ENCODE peak calls at places on chromosome 6, in ten cellular contexts. S is transverse colon, P is HepG2, Q is stomach, C is K562, X is upper lobe of left lung, K is SK-N-SH, U is H1, H is sigmoid colon, R is suprapubic skin. W is an unnamed sample.

GRCh38 chr6:128507337-128508310 is 12.8 kb downstream of the PTPRK start:
- DNase-seq in S (peak; percentile 63), P (peak; percentile 99), Q (no peak), C (no peak), X (no peak), K (no peak), U (no peak), H (no peak), R (no peak), W (no peak)

GRCh38 chr6:149846321-149846720 is 17.8 kb downstream of the LRP11 start:
- DNase-seq in S (no peak), P (no peak), Q (peak; percentile 48), C (peak; percentile 45), X (no peak), K (no peak), U (no peak), H (peak; percentile 73), R (peak; percentile 73), W (no peak)

GRCh38 chr6:46015119-46015968 is at the start of gene CLIC5:
- DNase-seq in S (peak; percentile 68), P (no peak), Q (peak; percentile 38), C (no peak), X (peak; percentile 90), K (peak; percentile 34), U (peak; percentile 65), H (no peak), R (no peak), W (no peak)

GRCh38 chr6:84026721-84027164 is 6.8 kb upstream of the MRAP2 start:
- DNase-seq in S (peak; percentile 21), P (peak; percentile 10), Q (no peak), C (no peak), X (no peak), K (no peak), U (no peak), H (no peak), R (no peak), W (no peak)

GRCh38 chr6:17120019-17120418 is 18.2 kb downstream of the STMND1 start:
- DNase-seq in S (no peak), P (no peak), Q (no peak), C (no peak), X (no peak), K (no peak), U (no peak), H (no peak), R (no peak), W (no peak)

GRCh38 chr6:6890400-6890858 is 217.3 kb upstream of the RREB1 start:
- DNase-seq in S (peak; percentile 56), P (no peak), Q (peak; percentile 58), C (peak; percentile 85), X (no peak), K (peak; percentile 32), U (peak; percentile 59), H (no peak), R (no peak), W (no peak)

GRCh38 chr6:45959534-45960195 is 56.0 kb downstream of the CLIC5 start:
- DNase-seq in S (no peak), P (no peak), Q (no peak), C (no peak), X (no peak), K (no peak), U (no peak), H (no peak), R (no peak), W (no peak)

GRCh38 chr6:136114661-136115060 is 135.4 kb downstream of the MTFR2 start:
- DNase-seq in S (peak; percentile 8), P (no peak), Q (peak; percentile 61), C (no peak), X (no peak), K (no peak), U (no peak), H (no peak), R (no peak), W (no peak)

GRCh38 chr6:119078449-119079287 is at the start of gene FAM184A:
- DNase-seq in S (peak; percentile 65), P (peak; percentile 55), Q (peak; percentile 65), C (peak; percentile 85), X (peak; percentile 95), K (peak; percentile 90), U (peak; percentile 80), H (peak; percentile 82), R (peak; percentile 86), W (peak; percentile 91)
- H3K27me3 ChIP-seq in S (peaks cover 4% of the 10 kb centered on the region), P (peaks cover 19% of the 10 kb centered on the region), Q (peaks cover 8% of the 10 kb centered on the region), C (no peaks in the 10 kb centered on the region), X (no peaks in the 10 kb centered on the region), K (no peaks in the 10 kb centered on the region), U (peaks cover 2% of the 10 kb centered on the region), H (no peaks in the 10 kb centered on the region), R (no peaks in the 10 kb centered on the region), W (no peaks in the 10 kb centered on the region)

DNA sequence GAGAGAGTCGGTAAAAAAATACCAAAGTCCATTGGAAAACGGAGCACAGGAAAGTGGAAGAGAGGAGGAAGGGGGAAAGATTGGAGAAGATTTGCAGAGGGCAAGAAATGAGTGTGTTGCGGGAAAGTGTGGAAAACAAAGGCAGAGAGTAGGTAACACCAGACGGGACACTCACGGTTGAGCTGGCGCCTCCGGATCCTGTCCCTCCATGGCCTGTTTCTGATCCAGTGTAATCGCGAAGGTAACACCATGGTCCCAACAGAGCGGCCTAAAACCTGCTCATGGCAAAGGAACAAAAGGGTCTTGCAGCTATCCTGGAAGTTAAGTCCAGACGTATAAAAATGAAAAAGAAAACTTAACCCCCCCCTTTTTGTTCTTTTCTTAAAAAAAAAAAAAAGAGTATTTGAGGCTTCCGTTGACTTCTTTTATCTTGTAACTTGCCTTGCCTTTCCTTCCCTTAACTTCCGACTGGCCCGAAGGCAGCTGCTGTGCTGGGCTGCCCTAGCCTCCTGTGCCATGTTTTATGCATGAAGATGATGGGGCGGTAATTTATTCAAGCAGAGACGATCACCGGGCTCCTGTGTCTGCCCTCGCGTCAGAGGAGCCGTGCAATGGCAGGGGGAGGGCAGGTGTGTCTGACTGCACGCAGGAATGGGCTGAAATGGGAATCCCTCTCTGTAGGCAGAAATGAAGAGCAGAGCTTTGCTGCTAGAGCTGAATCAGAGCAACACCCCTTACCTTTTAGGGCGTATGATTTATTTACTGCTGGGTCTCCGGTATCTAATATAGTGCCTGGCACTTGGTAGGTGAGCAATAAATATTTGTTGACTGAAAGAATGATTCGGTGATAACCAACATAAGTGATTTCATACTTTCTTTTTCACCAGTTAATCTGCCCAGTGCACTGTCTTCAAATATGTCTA is 106.2 kb upstream of the RIPOR2 start:
- DNase-seq in S (peak; percentile 30), P (no peak), Q (no peak), C (no peak), X (peak; percentile 12), K (no peak), U (no peak), H (no peak), R (no peak), W (peak; percentile 89)
- TF ChIP-seq POLR2AphosphoS5 in S (no peak), P (no peak), Q (no peak), C (no peak), X (no peak), K (no peak), U (no peak), H (no peak), R (no peak), W (no peak)

GRCh38 chr6:125099211-125100017 is 54.2 kb upstream of the TPD52L1 start:
- DNase-seq in S (peak; percentile 61), P (no peak), Q (peak; percentile 40), C (peak; percentile 89), X (peak; percentile 88), K (peak; percentile 61), U (peak; percentile 77), H (peak; percentile 87), R (no peak), W (no peak)

GRCh38 chr6:125094563-125094962 is 59.0 kb upstream of the TPD52L1 start:
- DNase-seq in S (no peak), P (no peak), Q (no peak), C (no peak), X (no peak), K (no peak), U (no peak), H (no peak), R (no peak), W (no peak)

GRCh38 chr6:125097186-125097585 is 56.4 kb upstream of the TPD52L1 start:
- DNase-seq in S (no peak), P (no peak), Q (no peak), C (no peak), X (no peak), K (no peak), U (no peak), H (no peak), R (no peak), W (no peak)

GRCh38 chr6:125098253-125098652 is 55.3 kb upstream of the TPD52L1 start:
- DNase-seq in S (no peak), P (no peak), Q (no peak), C (no peak), X (no peak), K (no peak), U (no peak), H (no peak), R (no peak), W (no peak)

GRCh38 chr6:125095501-125096301 is 57.9 kb upstream of the TPD52L1 start:
- DNase-seq in S (no peak), P (no peak), Q (no peak), C (no peak), X (no peak), K (no peak), U (no peak), H (no peak), R (no peak), W (no peak)
- TF ChIP-seq EP300 in S (no peak), P (no peak), Q (no peak), C (no peak), X (no peak), K (no peak), U (no peak), H (no peak), R (no peak), W (no peak)

GRCh38 chr6:39037707-39038106 is 10.9 kb upstream of the GLP1R start:
- DNase-seq in S (no peak), P (no peak), Q (no peak), C (no peak), X (peak; percentile 46), K (no peak), U (no peak), H (no peak), R (no peak), W (no peak)

GRCh38 chr6:39043776-39044175 is 4.8 kb upstream of the GLP1R start:
- DNase-seq in S (no peak), P (no peak), Q (no peak), C (no peak), X (no peak), K (no peak), U (no peak), H (no peak), R (no peak), W (no peak)

GRCh38 chr6:39041072-39041471 is 7.5 kb upstream of the GLP1R start:
- DNase-seq in S (no peak), P (no peak), Q (no peak), C (no peak), X (no peak), K (no peak), U (no peak), H (no peak), R (no peak), W (no peak)

GRCh38 chr6:39037082-39037487 is 11.5 kb upstream of the GLP1R start:
- DNase-seq in S (no peak), P (no peak), Q (no peak), C (peak; percentile 82), X (no peak), K (no peak), U (no peak), H (no peak), R (no peak), W (no peak)

DNA sequence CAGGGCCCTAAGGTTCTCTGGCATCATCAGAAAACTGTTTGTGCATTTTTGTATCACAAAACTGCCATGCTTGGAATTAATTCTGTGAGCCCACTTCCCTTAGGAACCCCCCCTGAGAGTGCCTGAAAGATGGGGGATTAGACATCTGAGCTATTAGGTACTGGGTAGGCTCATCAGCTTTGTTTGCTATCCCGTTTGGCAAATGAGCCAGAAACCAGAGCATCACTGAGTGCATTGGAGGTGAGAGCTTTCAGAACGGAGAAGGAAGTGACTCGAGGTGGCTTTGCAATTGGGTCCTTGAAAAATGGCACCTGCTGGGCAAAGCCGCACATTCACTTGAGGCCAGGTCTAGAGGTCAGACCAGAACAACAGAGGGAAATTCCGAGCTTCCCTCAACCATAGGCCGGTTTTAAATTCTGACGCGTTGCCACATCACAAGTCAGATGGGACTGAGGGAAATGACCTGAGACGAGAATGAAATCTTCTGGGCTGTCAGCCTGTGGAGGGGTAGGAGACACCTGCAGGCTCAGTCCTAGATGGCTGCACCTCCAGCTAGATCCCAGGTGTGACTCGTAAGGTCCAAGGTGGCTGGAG is 8.4 kb upstream of the GLP1R start:
- DNase-seq in S (no peak), P (no peak), Q (no peak), C (no peak), X (no peak), K (no peak), U (no peak), H (no peak), R (no peak), W (no peak)
- H3K27me3 ChIP-seq in S (peaks cover 49% of the 10 kb centered on the region), P (peaks cover 36% of the 10 kb centered on the region), Q (peaks cover 85% of the 10 kb centered on the region), C (peaks cover 52% of the 10 kb centered on the region), X (no peaks in the 10 kb centered on the region), K (no peaks in the 10 kb centered on the region), U (peaks cover 5% of the 10 kb centered on the region), H (no peaks in the 10 kb centered on the region), R (peaks cover 70% of the 10 kb centered on the region), W (peaks cover 6% of the 10 kb centered on the region)

W was measured in esophagus muscularis mucosa.